ENCODE peak calls at places on chromosomes 12 and 14, in nine cellular contexts. One of them, this sample, is unnamed.

GRCh38 chr14:101760138-101761011 is 1.1 kb upstream of the PPP2R5C start:
- DNase-seq in astrocyte of the spinal cord: peak; percentile 99
- DNase-seq in WTC11: peak; percentile 98
- DNase-seq in GM12865: peak; percentile 99
- DNase-seq in epithelial cell of esophagus: peak; percentile 99
- DNase-seq in progenitor cell of endocrine pancreas: peak; percentile 95
- DNase-seq in glutamatergic neuron: peak; percentile 98
- DNase-seq in cardiac fibroblast: peak; percentile 98
- DNase-seq in CD14-positive monocyte: peak; percentile 96
- DNase-seq in this sample: peak; percentile 96

GRCh38 chr12:48276621-48277020 is 73.5 kb upstream of the OR10AD1 start:
- DNase-seq in cardiac fibroblast: no peak
- DNase-seq in astrocyte of the spinal cord: no peak
- DNase-seq in GM12865: no peak
- DNase-seq in epithelial cell of esophagus: no peak
- DNase-seq in glutamatergic neuron: no peak
- DNase-seq in progenitor cell of endocrine pancreas: no peak
- DNase-seq in CD14-positive monocyte: no peak
- DNase-seq in WTC11: no peak
- DNase-seq in this sample: no peak

GRCh38 chr12:124554429-124555029 is 12.9 kb downstream of the NCOR2 start:
- DNase-seq in epithelial cell of esophagus: no peak
- DNase-seq in CD14-positive monocyte: peak; percentile 36
- DNase-seq in progenitor cell of endocrine pancreas: no peak
- DNase-seq in WTC11: no peak
- DNase-seq in glutamatergic neuron: no peak
- DNase-seq in astrocyte of the spinal cord: no peak
- DNase-seq in cardiac fibroblast: no peak
- DNase-seq in GM12865: no peak
- DNase-seq in this sample: no peak

GRCh38 chr12:106871477-106871876 is 84.2 kb upstream of the TMEM263 start:
- DNase-seq in epithelial cell of esophagus: peak; percentile 70
- DNase-seq in glutamatergic neuron: no peak
- DNase-seq in WTC11: no peak
- DNase-seq in progenitor cell of endocrine pancreas: no peak
- DNase-seq in CD14-positive monocyte: no peak
- DNase-seq in astrocyte of the spinal cord: no peak
- DNase-seq in cardiac fibroblast: peak; percentile 63
- DNase-seq in GM12865: no peak
- DNase-seq in this sample: no peak

GRCh38 chr14:101480747-101481530 is 80.4 kb upstream of the DIO3 start:
- DNase-seq in cardiac fibroblast: peak; percentile 16
- DNase-seq in WTC11: no peak
- DNase-seq in epithelial cell of esophagus: peak; percentile 89
- DNase-seq in astrocyte of the spinal cord: peak; percentile 33
- DNase-seq in GM12865: no peak
- DNase-seq in progenitor cell of endocrine pancreas: no peak
- DNase-seq in CD14-positive monocyte: peak; percentile 26
- DNase-seq in glutamatergic neuron: peak; percentile 40
- DNase-seq in this sample: no peak

GRCh38 chr14:24395609-24396580 is 2.9 kb upstream of the NYNRIN start:
- DNase-seq in astrocyte of the spinal cord: no peak
- DNase-seq in cardiac fibroblast: no peak
- DNase-seq in WTC11: no peak
- DNase-seq in glutamatergic neuron: no peak
- DNase-seq in progenitor cell of endocrine pancreas: no peak
- DNase-seq in epithelial cell of esophagus: peak; percentile 91
- DNase-seq in GM12865: no peak
- DNase-seq in CD14-positive monocyte: no peak
- DNase-seq in this sample: no peak

GRCh38 chr12:6089041-6089823 is 35.2 kb downstream of the VWF start:
- DNase-seq in glutamatergic neuron: no peak
- DNase-seq in WTC11: peak; percentile 23
- DNase-seq in progenitor cell of endocrine pancreas: no peak
- DNase-seq in cardiac fibroblast: peak; percentile 77
- DNase-seq in GM12865: no peak
- DNase-seq in CD14-positive monocyte: no peak
- DNase-seq in epithelial cell of esophagus: peak; percentile 88
- DNase-seq in astrocyte of the spinal cord: peak; percentile 33
- DNase-seq in this sample: no peak

GRCh38 chr14:91607322-91608047 is 97.4 kb upstream of the PPP4R3A start:
- DNase-seq in CD14-positive monocyte: no peak
- DNase-seq in WTC11: no peak
- DNase-seq in GM12865: no peak
- DNase-seq in epithelial cell of esophagus: no peak
- DNase-seq in glutamatergic neuron: no peak
- DNase-seq in astrocyte of the spinal cord: no peak
- DNase-seq in progenitor cell of endocrine pancreas: no peak
- DNase-seq in cardiac fibroblast: no peak
- DNase-seq in this sample: no peak

GRCh38 chr14:39491134-39491541 is 58.9 kb upstream of the FBXO33 start:
- DNase-seq in CD14-positive monocyte: no peak
- DNase-seq in GM12865: peak; percentile 36
- DNase-seq in cardiac fibroblast: peak; percentile 66
- DNase-seq in astrocyte of the spinal cord: peak; percentile 70
- DNase-seq in glutamatergic neuron: no peak
- DNase-seq in WTC11: no peak
- DNase-seq in epithelial cell of esophagus: peak; percentile 33
- DNase-seq in progenitor cell of endocrine pancreas: no peak
- DNase-seq in this sample: no peak

GRCh38 chr12:753401-754237 is 1.2 kb downstream of the WNK1 start:
- DNase-seq in glutamatergic neuron: peak; percentile 73
- DNase-seq in cardiac fibroblast: peak; percentile 25
- DNase-seq in epithelial cell of esophagus: no peak
- DNase-seq in progenitor cell of endocrine pancreas: peak; percentile 53
- DNase-seq in CD14-positive monocyte: peak; percentile 56
- DNase-seq in WTC11: peak; percentile 59
- DNase-seq in astrocyte of the spinal cord: peak; percentile 14
- DNase-seq in GM12865: peak; percentile 61
- DNase-seq in this sample: peak; percentile 28

GRCh38 chr12:751828-752672 is at the start of gene WNK1:
- DNase-seq in GM12865: peak; percentile 99
- DNase-seq in progenitor cell of endocrine pancreas: peak; percentile 100
- DNase-seq in glutamatergic neuron: peak; percentile 97
- DNase-seq in cardiac fibroblast: peak; percentile 99
- DNase-seq in astrocyte of the spinal cord: peak; percentile 99
- DNase-seq in WTC11: peak; percentile 96
- DNase-seq in epithelial cell of esophagus: peak; percentile 99
- DNase-seq in CD14-positive monocyte: peak; percentile 96
- DNase-seq in this sample: peak; percentile 97

GRCh38 chr12:754238-754816 is 1.9 kb downstream of the WNK1 start:
- DNase-seq in WTC11: no peak
- DNase-seq in CD14-positive monocyte: no peak
- DNase-seq in astrocyte of the spinal cord: peak; percentile 31
- DNase-seq in GM12865: peak; percentile 7
- DNase-seq in epithelial cell of esophagus: peak; percentile 34
- DNase-seq in cardiac fibroblast: peak; percentile 38
- DNase-seq in progenitor cell of endocrine pancreas: no peak
- DNase-seq in glutamatergic neuron: no peak
- DNase-seq in this sample: no peak

GRCh38 chr12:751192-751827 is 1.1 kb upstream of the WNK1 start:
- DNase-seq in astrocyte of the spinal cord: peak; percentile 97
- DNase-seq in progenitor cell of endocrine pancreas: peak; percentile 95
- DNase-seq in epithelial cell of esophagus: peak; percentile 95
- DNase-seq in cardiac fibroblast: peak; percentile 97
- DNase-seq in GM12865: peak; percentile 99
- DNase-seq in WTC11: peak; percentile 94
- DNase-seq in glutamatergic neuron: peak; percentile 92
- DNase-seq in CD14-positive monocyte: peak; percentile 82
- DNase-seq in this sample: peak; percentile 94

DNA sequence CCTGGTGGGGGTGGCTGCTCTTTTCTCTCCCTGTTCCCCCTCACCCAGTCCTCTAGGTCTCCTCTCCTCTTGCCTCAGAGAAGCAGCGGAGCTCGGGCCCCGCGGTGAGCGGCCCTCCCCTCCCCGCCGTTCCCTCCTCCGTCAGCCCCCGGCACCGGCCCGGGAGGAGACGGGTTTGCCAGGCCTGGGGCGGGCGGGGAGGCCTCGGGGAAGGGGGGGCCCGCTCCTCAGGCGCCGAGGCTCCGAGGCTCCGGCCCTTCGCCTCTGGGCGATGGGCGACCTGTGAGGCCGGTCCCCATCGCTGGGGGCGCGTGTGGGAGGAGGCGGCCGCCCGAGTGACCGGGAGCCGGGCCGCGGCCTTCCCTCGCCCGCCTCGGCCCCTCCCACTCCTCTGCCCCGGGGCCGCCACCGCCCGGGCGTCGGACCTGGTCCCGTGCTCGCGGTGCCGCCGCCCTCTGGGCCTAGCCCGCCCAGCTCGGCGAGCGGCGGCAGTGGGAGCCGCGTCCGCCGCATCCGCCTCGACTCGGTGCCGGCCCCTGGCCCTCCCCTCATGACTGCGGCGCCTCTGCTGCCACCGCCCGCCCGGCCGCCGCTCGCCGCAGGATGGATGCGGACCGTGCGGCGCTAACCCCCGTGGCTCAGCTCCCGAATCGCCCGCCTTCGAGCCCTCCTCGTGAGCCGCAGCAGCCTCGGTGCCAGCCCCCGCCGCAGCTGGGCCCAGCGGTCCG is 458 bp downstream of the WNK1 start:
- DNase-seq in WTC11: peak; percentile 58
- DNase-seq in astrocyte of the spinal cord: peak; percentile 48
- DNase-seq in cardiac fibroblast: peak; percentile 40
- DNase-seq in epithelial cell of esophagus: peak; percentile 57
- DNase-seq in glutamatergic neuron: peak; percentile 77
- DNase-seq in GM12865: peak; percentile 69
- DNase-seq in progenitor cell of endocrine pancreas: peak; percentile 72
- DNase-seq in CD14-positive monocyte: peak; percentile 51
- DNase-seq in this sample: peak; percentile 67
- TF ChIP-seq CTCF in WTC11: no peak
- TF ChIP-seq CTCF in astrocyte of the spinal cord: no peak
- TF ChIP-seq CTCF in cardiac fibroblast: peak; percentile 1
- TF ChIP-seq CTCF in epithelial cell of esophagus: no peak
- TF ChIP-seq CTCF in glutamatergic neuron: peak; percentile 41
- TF ChIP-seq CTCF in GM12865: no peak
- TF ChIP-seq CTCF in progenitor cell of endocrine pancreas: peak; percentile 56
- TF ChIP-seq CTCF in CD14-positive monocyte: peak; percentile 35
- TF ChIP-seq CTCF in this sample: peak; percentile 28

GRCh38 chr12:55727643-55728184 is 1.1 kb downstream of the CD63 start:
- DNase-seq in CD14-positive monocyte: peak; percentile 74
- DNase-seq in astrocyte of the spinal cord: no peak
- DNase-seq in progenitor cell of endocrine pancreas: no peak
- DNase-seq in GM12865: no peak
- DNase-seq in glutamatergic neuron: no peak
- DNase-seq in cardiac fibroblast: peak; percentile 63
- DNase-seq in epithelial cell of esophagus: no peak
- DNase-seq in WTC11: no peak
- DNase-seq in this sample: no peak

GRCh38 chr12:55729592-55730446 is 1.0 kb upstream of the CD63 start:
- DNase-seq in epithelial cell of esophagus: peak; percentile 95
- DNase-seq in glutamatergic neuron: peak; percentile 86
- DNase-seq in cardiac fibroblast: peak; percentile 94
- DNase-seq in WTC11: peak; percentile 87
- DNase-seq in GM12865: peak; percentile 80
- DNase-seq in CD14-positive monocyte: peak; percentile 77
- DNase-seq in astrocyte of the spinal cord: peak; percentile 73
- DNase-seq in progenitor cell of endocrine pancreas: peak; percentile 32
- DNase-seq in this sample: peak; percentile 77

GRCh38 chr12:55728185-55728931 is 451 bp downstream of the CD63 start:
- DNase-seq in CD14-positive monocyte: no peak
- DNase-seq in glutamatergic neuron: peak; percentile 49
- DNase-seq in GM12865: peak; percentile 32
- DNase-seq in epithelial cell of esophagus: peak; percentile 44
- DNase-seq in WTC11: peak; percentile 34
- DNase-seq in progenitor cell of endocrine pancreas: peak; percentile 28
- DNase-seq in cardiac fibroblast: peak; percentile 56
- DNase-seq in astrocyte of the spinal cord: peak; percentile 80
- DNase-seq in this sample: peak; percentile 73

GRCh38 chr12:55730447-55730820 is 1.6 kb upstream of the CD63 start:
- DNase-seq in WTC11: no peak
- DNase-seq in epithelial cell of esophagus: no peak
- DNase-seq in astrocyte of the spinal cord: no peak
- DNase-seq in cardiac fibroblast: no peak
- DNase-seq in glutamatergic neuron: no peak
- DNase-seq in GM12865: peak; percentile 33
- DNase-seq in progenitor cell of endocrine pancreas: no peak
- DNase-seq in CD14-positive monocyte: no peak
- DNase-seq in this sample: no peak

DNA sequence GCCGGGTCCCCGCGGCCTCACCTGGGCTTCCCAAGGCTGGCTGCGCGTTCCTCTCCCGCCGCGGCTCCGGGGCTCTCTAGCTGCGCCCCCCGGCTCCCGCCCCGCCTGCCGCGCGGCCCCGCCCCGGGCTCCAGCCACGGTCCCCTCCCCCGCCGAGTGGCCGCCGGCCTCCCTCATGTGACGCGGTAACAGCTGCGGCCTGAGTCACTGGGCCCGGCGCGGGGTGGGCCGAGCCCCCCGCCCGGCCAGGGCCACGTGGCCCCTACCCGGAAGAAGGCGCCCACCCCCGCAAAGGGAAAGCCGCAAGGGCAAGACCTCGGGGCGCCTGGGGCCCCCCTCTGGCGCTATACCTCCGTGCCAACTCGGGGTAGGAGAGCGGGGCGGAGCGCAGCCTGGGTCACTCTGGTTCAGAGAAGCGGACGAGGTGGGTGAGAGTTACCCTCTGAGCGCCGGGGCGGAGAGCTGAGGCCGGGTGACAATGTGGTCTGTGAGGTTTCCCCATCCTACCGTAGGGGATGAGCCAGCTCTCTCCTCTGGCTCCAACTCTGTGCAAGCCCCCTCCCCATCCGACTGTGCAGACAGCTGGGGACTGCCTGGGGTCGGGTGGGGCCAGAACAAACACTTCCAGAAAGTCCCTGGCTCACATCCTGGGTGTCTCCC is at the start of gene CD63:
- DNase-seq in progenitor cell of endocrine pancreas: peak; percentile 65
- DNase-seq in glutamatergic neuron: peak; percentile 85
- DNase-seq in WTC11: peak; percentile 75
- DNase-seq in epithelial cell of esophagus: peak; percentile 76
- DNase-seq in CD14-positive monocyte: peak; percentile 85
- DNase-seq in GM12865: peak; percentile 78
- DNase-seq in cardiac fibroblast: peak; percentile 89
- DNase-seq in astrocyte of the spinal cord: peak; percentile 96
- DNase-seq in this sample: peak; percentile 79
- TF ChIP-seq CTCF in progenitor cell of endocrine pancreas: no peak
- TF ChIP-seq CTCF in glutamatergic neuron: no peak
- TF ChIP-seq CTCF in WTC11: no peak
- TF ChIP-seq CTCF in epithelial cell of esophagus: no peak
- TF ChIP-seq CTCF in CD14-positive monocyte: no peak
- TF ChIP-seq CTCF in GM12865: no peak
- TF ChIP-seq CTCF in cardiac fibroblast: no peak
- TF ChIP-seq CTCF in astrocyte of the spinal cord: no peak
- TF ChIP-seq CTCF in this sample: no peak

GRCh38 chr12:102685841-102686240 is 205.5 kb upstream of the IGF1 start:
- DNase-seq in CD14-positive monocyte: no peak
- DNase-seq in glutamatergic neuron: no peak
- DNase-seq in cardiac fibroblast: no peak
- DNase-seq in progenitor cell of endocrine pancreas: no peak
- DNase-seq in GM12865: no peak
- DNase-seq in astrocyte of the spinal cord: no peak
- DNase-seq in WTC11: no peak
- DNase-seq in epithelial cell of esophagus: no peak
- DNase-seq in this sample: no peak
- TF ChIP-seq CTCF in CD14-positive monocyte: no peak
- TF ChIP-seq CTCF in glutamatergic neuron: no peak
- TF ChIP-seq CTCF in cardiac fibroblast: no peak
- TF ChIP-seq CTCF in progenitor cell of endocrine pancreas: no peak
- TF ChIP-seq CTCF in GM12865: no peak
- TF ChIP-seq CTCF in astrocyte of the spinal cord: no peak
- TF ChIP-seq CTCF in WTC11: no peak
- TF ChIP-seq CTCF in epithelial cell of esophagus: no peak
- TF ChIP-seq CTCF in this sample: no peak

GRCh38 chr12:54784115-54784514 is 70.2 kb upstream of the MUCL1 start:
- DNase-seq in cardiac fibroblast: no peak
- DNase-seq in CD14-positive monocyte: no peak
- DNase-seq in glutamatergic neuron: no peak
- DNase-seq in WTC11: no peak
- DNase-seq in progenitor cell of endocrine pancreas: no peak
- DNase-seq in astrocyte of the spinal cord: no peak
- DNase-seq in epithelial cell of esophagus: no peak
- DNase-seq in GM12865: no peak
- DNase-seq in this sample: no peak

GRCh38 chr12:54786081-54786480 is 68.2 kb upstream of the MUCL1 start:
- DNase-seq in WTC11: peak; percentile 31
- DNase-seq in GM12865: no peak
- DNase-seq in CD14-positive monocyte: no peak
- DNase-seq in epithelial cell of esophagus: no peak
- DNase-seq in cardiac fibroblast: no peak
- DNase-seq in progenitor cell of endocrine pancreas: no peak
- DNase-seq in glutamatergic neuron: no peak
- DNase-seq in astrocyte of the spinal cord: no peak
- DNase-seq in this sample: no peak
- TF ChIP-seq CTCF in WTC11: no peak
- TF ChIP-seq CTCF in GM12865: no peak
- TF ChIP-seq CTCF in CD14-positive monocyte: no peak
- TF ChIP-seq CTCF in epithelial cell of esophagus: no peak
- TF ChIP-seq CTCF in cardiac fibroblast: no peak
- TF ChIP-seq CTCF in progenitor cell of endocrine pancreas: no peak
- TF ChIP-seq CTCF in glutamatergic neuron: no peak
- TF ChIP-seq CTCF in astrocyte of the spinal cord: no peak
- TF ChIP-seq CTCF in this sample: no peak